ENCODE peak calls at places on chromosomes 12 and 14, in eight cellular contexts. One of them, this sample, is unnamed.

GRCh38 chr12:67797316-67797741 is 148.8 kb downstream of the DYRK2 start:
- DNase-seq in cardiac muscle cell: peak; percentile 21
- DNase-seq in ELR: no peak
- DNase-seq in stimulated activated naive CD4-positive, alpha-beta T cell: no peak
- DNase-seq in head of caudate nucleus: peak; percentile 24
- DNase-seq in anterior cingulate cortex: no peak
- DNase-seq in NCI-H1105 treated with DMSO at 0.1 percent for 48 hours: no peak
- DNase-seq in stimulated activated effector memory CD8-positive, alpha-beta T cell treated with anti-CD3 and anti-CD28 coated beads, Interleukin-12 subunit alpha, Interleukin-12 subunit beta, amount 100 ng/mL, for 72 hours: no peak
- DNase-seq in this sample: no peak

GRCh38 chr14:104547310-104547997 is 32.1 kb upstream of the C14orf180 start:
- DNase-seq in stimulated activated effector memory CD8-positive, alpha-beta T cell treated with anti-CD3 and anti-CD28 coated beads, Interleukin-12 subunit alpha, Interleukin-12 subunit beta, amount 100 ng/mL, for 72 hours: no peak
- DNase-seq in stimulated activated naive CD4-positive, alpha-beta T cell: no peak
- DNase-seq in NCI-H1105 treated with DMSO at 0.1 percent for 48 hours: no peak
- DNase-seq in anterior cingulate cortex: no peak
- DNase-seq in cardiac muscle cell: no peak
- DNase-seq in head of caudate nucleus: peak; percentile 12
- DNase-seq in ELR: no peak
- DNase-seq in this sample: no peak

GRCh38 chr14:22540811-22541360 is 48.1 kb downstream of the DAD1 start:
- DNase-seq in NCI-H1105 treated with DMSO at 0.1 percent for 48 hours: no peak
- DNase-seq in cardiac muscle cell: no peak
- DNase-seq in head of caudate nucleus: no peak
- DNase-seq in anterior cingulate cortex: no peak
- DNase-seq in stimulated activated effector memory CD8-positive, alpha-beta T cell treated with anti-CD3 and anti-CD28 coated beads, Interleukin-12 subunit alpha, Interleukin-12 subunit beta, amount 100 ng/mL, for 72 hours: no peak
- DNase-seq in ELR: no peak
- DNase-seq in stimulated activated naive CD4-positive, alpha-beta T cell: no peak
- DNase-seq in this sample: no peak

GRCh38 chr12:117318591-117318990 is 42.8 kb downstream of the NOS1 start:
- DNase-seq in NCI-H1105 treated with DMSO at 0.1 percent for 48 hours: no peak
- DNase-seq in cardiac muscle cell: no peak
- DNase-seq in ELR: no peak
- DNase-seq in stimulated activated naive CD4-positive, alpha-beta T cell: no peak
- DNase-seq in anterior cingulate cortex: no peak
- DNase-seq in stimulated activated effector memory CD8-positive, alpha-beta T cell treated with anti-CD3 and anti-CD28 coated beads, Interleukin-12 subunit alpha, Interleukin-12 subunit beta, amount 100 ng/mL, for 72 hours: no peak
- DNase-seq in head of caudate nucleus: peak; percentile 17
- DNase-seq in this sample: no peak

GRCh38 chr14:90426031-90426540 is 29.3 kb downstream of the CALM1 start:
- DNase-seq in cardiac muscle cell: no peak
- DNase-seq in ELR: no peak
- DNase-seq in head of caudate nucleus: no peak
- DNase-seq in stimulated activated effector memory CD8-positive, alpha-beta T cell treated with anti-CD3 and anti-CD28 coated beads, Interleukin-12 subunit alpha, Interleukin-12 subunit beta, amount 100 ng/mL, for 72 hours: no peak
- DNase-seq in stimulated activated naive CD4-positive, alpha-beta T cell: no peak
- DNase-seq in anterior cingulate cortex: no peak
- DNase-seq in NCI-H1105 treated with DMSO at 0.1 percent for 48 hours: no peak
- DNase-seq in this sample: no peak

GRCh38 chr12:57632369-57632897 is 568 bp downstream of the B4GALNT1 start:
- DNase-seq in cardiac muscle cell: no peak
- DNase-seq in stimulated activated naive CD4-positive, alpha-beta T cell: peak; percentile 29
- DNase-seq in NCI-H1105 treated with DMSO at 0.1 percent for 48 hours: peak; percentile 17
- DNase-seq in anterior cingulate cortex: no peak
- DNase-seq in ELR: peak; percentile 55
- DNase-seq in stimulated activated effector memory CD8-positive, alpha-beta T cell treated with anti-CD3 and anti-CD28 coated beads, Interleukin-12 subunit alpha, Interleukin-12 subunit beta, amount 100 ng/mL, for 72 hours: no peak
- DNase-seq in head of caudate nucleus: peak; percentile 45
- DNase-seq in this sample: no peak

GRCh38 chr12:63149884-63150254 is 1.1 kb downstream of the AVPR1A start:
- DNase-seq in anterior cingulate cortex: no peak
- DNase-seq in cardiac muscle cell: no peak
- DNase-seq in stimulated activated effector memory CD8-positive, alpha-beta T cell treated with anti-CD3 and anti-CD28 coated beads, Interleukin-12 subunit alpha, Interleukin-12 subunit beta, amount 100 ng/mL, for 72 hours: no peak
- DNase-seq in ELR: no peak
- DNase-seq in stimulated activated naive CD4-positive, alpha-beta T cell: no peak
- DNase-seq in NCI-H1105 treated with DMSO at 0.1 percent for 48 hours: no peak
- DNase-seq in head of caudate nucleus: no peak
- DNase-seq in this sample: no peak

GRCh38 chr12:30880061-30880460 is 46.5 kb upstream of the TSPAN11 start:
- DNase-seq in stimulated activated naive CD4-positive, alpha-beta T cell: no peak
- DNase-seq in cardiac muscle cell: no peak
- DNase-seq in NCI-H1105 treated with DMSO at 0.1 percent for 48 hours: peak; percentile 81
- DNase-seq in anterior cingulate cortex: no peak
- DNase-seq in stimulated activated effector memory CD8-positive, alpha-beta T cell treated with anti-CD3 and anti-CD28 coated beads, Interleukin-12 subunit alpha, Interleukin-12 subunit beta, amount 100 ng/mL, for 72 hours: no peak
- DNase-seq in ELR: no peak
- DNase-seq in head of caudate nucleus: no peak
- DNase-seq in this sample: no peak

GRCh38 chr14:42504433-42504832 is 897.8 kb downstream of the LRFN5 start:
- DNase-seq in head of caudate nucleus: no peak
- DNase-seq in stimulated activated effector memory CD8-positive, alpha-beta T cell treated with anti-CD3 and anti-CD28 coated beads, Interleukin-12 subunit alpha, Interleukin-12 subunit beta, amount 100 ng/mL, for 72 hours: no peak
- DNase-seq in NCI-H1105 treated with DMSO at 0.1 percent for 48 hours: no peak
- DNase-seq in ELR: no peak
- DNase-seq in stimulated activated naive CD4-positive, alpha-beta T cell: no peak
- DNase-seq in anterior cingulate cortex: no peak
- DNase-seq in cardiac muscle cell: peak; percentile 3
- DNase-seq in this sample: no peak

GRCh38 chr12:120651821-120652220 is 11.4 kb downstream of the CABP1 start:
- DNase-seq in stimulated activated naive CD4-positive, alpha-beta T cell: no peak
- DNase-seq in NCI-H1105 treated with DMSO at 0.1 percent for 48 hours: no peak
- DNase-seq in anterior cingulate cortex: no peak
- DNase-seq in head of caudate nucleus: no peak
- DNase-seq in stimulated activated effector memory CD8-positive, alpha-beta T cell treated with anti-CD3 and anti-CD28 coated beads, Interleukin-12 subunit alpha, Interleukin-12 subunit beta, amount 100 ng/mL, for 72 hours: no peak
- DNase-seq in cardiac muscle cell: peak; percentile 55
- DNase-seq in ELR: no peak
- DNase-seq in this sample: no peak

GRCh38 chr14:74867673-74868072 is 8.3 kb downstream of the PROX2 start:
- DNase-seq in anterior cingulate cortex: no peak
- DNase-seq in stimulated activated naive CD4-positive, alpha-beta T cell: peak; percentile 22
- DNase-seq in ELR: no peak
- DNase-seq in cardiac muscle cell: peak; percentile 72
- DNase-seq in stimulated activated effector memory CD8-positive, alpha-beta T cell treated with anti-CD3 and anti-CD28 coated beads, Interleukin-12 subunit alpha, Interleukin-12 subunit beta, amount 100 ng/mL, for 72 hours: peak; percentile 26
- DNase-seq in head of caudate nucleus: peak; percentile 55
- DNase-seq in NCI-H1105 treated with DMSO at 0.1 percent for 48 hours: no peak
- DNase-seq in this sample: no peak

GRCh38 chr12:119069029-119069731 is 87.8 kb downstream of the SRRM4 start:
- DNase-seq in stimulated activated naive CD4-positive, alpha-beta T cell: no peak
- DNase-seq in NCI-H1105 treated with DMSO at 0.1 percent for 48 hours: peak; percentile 52
- DNase-seq in head of caudate nucleus: no peak
- DNase-seq in anterior cingulate cortex: no peak
- DNase-seq in stimulated activated effector memory CD8-positive, alpha-beta T cell treated with anti-CD3 and anti-CD28 coated beads, Interleukin-12 subunit alpha, Interleukin-12 subunit beta, amount 100 ng/mL, for 72 hours: no peak
- DNase-seq in ELR: no peak
- DNase-seq in cardiac muscle cell: no peak
- DNase-seq in this sample: no peak

GRCh38 chr12:24596768-24597388 is 352.0 kb downstream of the BCAT1 start:
- DNase-seq in head of caudate nucleus: no peak
- DNase-seq in anterior cingulate cortex: no peak
- DNase-seq in stimulated activated naive CD4-positive, alpha-beta T cell: no peak
- DNase-seq in stimulated activated effector memory CD8-positive, alpha-beta T cell treated with anti-CD3 and anti-CD28 coated beads, Interleukin-12 subunit alpha, Interleukin-12 subunit beta, amount 100 ng/mL, for 72 hours: no peak
- DNase-seq in cardiac muscle cell: peak; percentile 69
- DNase-seq in ELR: peak; percentile 69
- DNase-seq in NCI-H1105 treated with DMSO at 0.1 percent for 48 hours: peak; percentile 63
- DNase-seq in this sample: no peak

GRCh38 chr12:101951002-101951670 is 73.8 kb downstream of the DRAM1 start:
- DNase-seq in head of caudate nucleus: no peak
- DNase-seq in ELR: no peak
- DNase-seq in stimulated activated effector memory CD8-positive, alpha-beta T cell treated with anti-CD3 and anti-CD28 coated beads, Interleukin-12 subunit alpha, Interleukin-12 subunit beta, amount 100 ng/mL, for 72 hours: no peak
- DNase-seq in NCI-H1105 treated with DMSO at 0.1 percent for 48 hours: no peak
- DNase-seq in stimulated activated naive CD4-positive, alpha-beta T cell: no peak
- DNase-seq in anterior cingulate cortex: no peak
- DNase-seq in cardiac muscle cell: no peak
- DNase-seq in this sample: no peak